ENCODE peak calls at places on chromosomes 13 and 19, in six cellular contexts. One of them, this sample, is unnamed.

GRCh38 chr13:109297628-109298027 is 488.8 kb downstream of the IRS2 start:
- DNase-seq in BE2C: no peak
- DNase-seq in fibroblast of the aortic adventitia: peak
- DNase-seq in progenitor cell of endocrine pancreas: no peak
- DNase-seq in AG09309: peak
- DNase-seq in endothelial cell: no peak
- DNase-seq in this sample: no peak

GRCh38 chr13:92769064-92769463 is 457.5 kb upstream of the GPC6 start:
- DNase-seq in BE2C: no peak
- DNase-seq in AG09309: no peak
- DNase-seq in progenitor cell of endocrine pancreas: no peak
- DNase-seq in endothelial cell: no peak
- DNase-seq in fibroblast of the aortic adventitia: peak
- DNase-seq in this sample: no peak

GRCh38 chr19:29665826-29666633 is 769 bp downstream of the PLEKHF1 start:
- DNase-seq in BE2C: no peak
- DNase-seq in fibroblast of the aortic adventitia: peak
- DNase-seq in progenitor cell of endocrine pancreas: no peak
- DNase-seq in endothelial cell: no peak
- DNase-seq in AG09309: no peak
- DNase-seq in this sample: no peak

GRCh38 chr19:12163841-12164240 is 945 bp downstream of the ZNF136 start:
- DNase-seq in BE2C: no peak
- DNase-seq in progenitor cell of endocrine pancreas: no peak
- DNase-seq in endothelial cell: no peak
- DNase-seq in fibroblast of the aortic adventitia: peak
- DNase-seq in AG09309: peak
- DNase-seq in this sample: no peak

GRCh38 chr13:37791699-37792098 is 77.9 kb downstream of the TRPC4 start:
- DNase-seq in AG09309: no peak
- DNase-seq in endothelial cell: no peak
- DNase-seq in progenitor cell of endocrine pancreas: no peak
- DNase-seq in fibroblast of the aortic adventitia: peak
- DNase-seq in BE2C: no peak
- DNase-seq in this sample: no peak

GRCh38 chr13:90016688-90017087 is 1330.8 kb upstream of the MIR17HG start:
- DNase-seq in fibroblast of the aortic adventitia: no peak
- DNase-seq in progenitor cell of endocrine pancreas: no peak
- DNase-seq in BE2C: no peak
- DNase-seq in AG09309: no peak
- DNase-seq in endothelial cell: no peak
- DNase-seq in this sample: no peak

GRCh38 chr19:29940971-29941585 is 961 bp upstream of the URI1 start:
- DNase-seq in endothelial cell: no peak
- DNase-seq in BE2C: no peak
- DNase-seq in fibroblast of the aortic adventitia: no peak
- DNase-seq in AG09309: no peak
- DNase-seq in progenitor cell of endocrine pancreas: no peak
- DNase-seq in this sample: no peak

GRCh38 chr19:6674868-6675305 is 4.9 kb upstream of the TNFSF14 start:
- DNase-seq in fibroblast of the aortic adventitia: peak
- DNase-seq in AG09309: no peak
- DNase-seq in progenitor cell of endocrine pancreas: no peak
- DNase-seq in BE2C: no peak
- DNase-seq in endothelial cell: no peak
- DNase-seq in this sample: peak

GRCh38 chr13:42992585-42993122 is 613 bp upstream of the EPSTI1 start:
- DNase-seq in BE2C: no peak
- DNase-seq in AG09309: no peak
- DNase-seq in progenitor cell of endocrine pancreas: no peak
- DNase-seq in fibroblast of the aortic adventitia: no peak
- DNase-seq in endothelial cell: no peak
- DNase-seq in this sample: no peak

GRCh38 chr19:11435833-11436313 is 438 bp downstream of the PRKCSH start:
- DNase-seq in endothelial cell: peak
- DNase-seq in BE2C: no peak
- DNase-seq in AG09309: no peak
- DNase-seq in progenitor cell of endocrine pancreas: no peak
- DNase-seq in fibroblast of the aortic adventitia: no peak
- DNase-seq in this sample: no peak

GRCh38 chr19:53394522-53394973 is 401 bp upstream of the ZNF765 start:
- DNase-seq in AG09309: no peak
- DNase-seq in progenitor cell of endocrine pancreas: peak
- DNase-seq in BE2C: peak
- DNase-seq in endothelial cell: peak
- DNase-seq in fibroblast of the aortic adventitia: no peak
- DNase-seq in this sample: no peak

GRCh38 chr19:39448271-39448670 is 2.9 kb downstream of the SUPT5H start:
- DNase-seq in BE2C: no peak
- DNase-seq in progenitor cell of endocrine pancreas: no peak
- DNase-seq in AG09309: no peak
- DNase-seq in endothelial cell: no peak
- DNase-seq in fibroblast of the aortic adventitia: no peak
- DNase-seq in this sample: no peak

GRCh38 chr13:110600980-110601379 is 14.4 kb upstream of the NAXD start:
- DNase-seq in AG09309: no peak
- DNase-seq in fibroblast of the aortic adventitia: no peak
- DNase-seq in BE2C: no peak
- DNase-seq in progenitor cell of endocrine pancreas: no peak
- DNase-seq in endothelial cell: no peak
- DNase-seq in this sample: no peak

GRCh38 chr13:113091891-113092775 is 13.5 kb upstream of the F7 start:
- DNase-seq in progenitor cell of endocrine pancreas: no peak
- DNase-seq in fibroblast of the aortic adventitia: no peak
- DNase-seq in AG09309: no peak
- DNase-seq in endothelial cell: no peak
- DNase-seq in BE2C: peak
- DNase-seq in this sample: no peak

GRCh38 chr13:94063096-94063495 is 416.4 kb downstream of the DCT start:
- DNase-seq in progenitor cell of endocrine pancreas: no peak
- DNase-seq in fibroblast of the aortic adventitia: peak
- DNase-seq in BE2C: no peak
- DNase-seq in endothelial cell: no peak
- DNase-seq in AG09309: no peak
- DNase-seq in this sample: no peak

GRCh38 chr19:12782424-12783225 is 7.3 kb upstream of the HOOK2 start:
- DNase-seq in BE2C: peak
- DNase-seq in progenitor cell of endocrine pancreas: no peak
- DNase-seq in fibroblast of the aortic adventitia: peak
- DNase-seq in endothelial cell: peak
- DNase-seq in AG09309: no peak
- DNase-seq in this sample: peak

GRCh38 chr19:10812902-10813404 is 23.1 kb downstream of the TMED1 start:
- DNase-seq in endothelial cell: no peak
- DNase-seq in fibroblast of the aortic adventitia: peak
- DNase-seq in AG09309: peak
- DNase-seq in progenitor cell of endocrine pancreas: no peak
- DNase-seq in BE2C: no peak
- DNase-seq in this sample: no peak

GRCh38 chr13:26987614-26988013 is 184.0 kb downstream of the USP12 start:
- DNase-seq in progenitor cell of endocrine pancreas: no peak
- DNase-seq in fibroblast of the aortic adventitia: no peak
- DNase-seq in endothelial cell: no peak
- DNase-seq in BE2C: no peak
- DNase-seq in AG09309: no peak
- DNase-seq in this sample: no peak

GRCh38 chr13:38868870-38869269 is 121.8 kb downstream of the STOML3 start:
- DNase-seq in endothelial cell: no peak
- DNase-seq in BE2C: no peak
- DNase-seq in AG09309: no peak
- DNase-seq in fibroblast of the aortic adventitia: no peak
- DNase-seq in progenitor cell of endocrine pancreas: peak
- DNase-seq in this sample: no peak

GRCh38 chr19:39307233-39307821 is 11.1 kb downstream of the IFNL1 start:
- DNase-seq in endothelial cell: no peak
- DNase-seq in AG09309: no peak
- DNase-seq in fibroblast of the aortic adventitia: no peak
- DNase-seq in BE2C: no peak
- DNase-seq in progenitor cell of endocrine pancreas: peak
- DNase-seq in this sample: no peak

GRCh38 chr13:40578055-40578454 is 88.4 kb downstream of the FOXO1 start:
- DNase-seq in endothelial cell: no peak
- DNase-seq in BE2C: no peak
- DNase-seq in progenitor cell of endocrine pancreas: no peak
- DNase-seq in fibroblast of the aortic adventitia: no peak
- DNase-seq in AG09309: no peak
- DNase-seq in this sample: no peak

GRCh38 chr13:80256352-80256932 is 84.5 kb downstream of the SPRY2 start:
- DNase-seq in endothelial cell: no peak
- DNase-seq in fibroblast of the aortic adventitia: no peak
- DNase-seq in BE2C: no peak
- DNase-seq in progenitor cell of endocrine pancreas: no peak
- DNase-seq in AG09309: no peak
- DNase-seq in this sample: no peak

GRCh38 chr13:64488731-64489130 is 2741.4 kb downstream of the PCDH9 start:
- DNase-seq in progenitor cell of endocrine pancreas: no peak
- DNase-seq in endothelial cell: no peak
- DNase-seq in BE2C: no peak
- DNase-seq in fibroblast of the aortic adventitia: no peak
- DNase-seq in AG09309: no peak
- DNase-seq in this sample: no peak

DNA sequence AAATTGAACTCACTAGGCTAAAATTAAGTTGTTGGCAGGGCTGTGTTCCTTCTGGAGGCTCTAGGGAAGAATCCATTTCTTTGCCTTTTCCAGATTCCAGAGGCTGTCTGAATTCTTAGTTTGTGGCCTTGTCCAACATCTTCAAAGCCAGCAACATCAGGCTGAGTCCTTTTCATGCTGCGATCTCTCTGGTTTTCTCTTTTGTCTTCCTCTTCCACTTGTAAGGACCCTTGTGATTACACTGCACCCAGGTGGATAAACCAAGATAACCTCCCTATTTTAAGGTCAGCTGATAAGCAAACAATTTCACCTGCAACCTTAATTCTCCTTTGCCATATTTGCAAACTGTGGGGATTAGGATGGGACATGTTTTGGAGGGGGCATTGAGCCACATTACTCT is 11.5 kb downstream of the UTP14C start:
- DNase-seq in fibroblast of the aortic adventitia: no peak
- DNase-seq in endothelial cell: no peak
- DNase-seq in progenitor cell of endocrine pancreas: no peak
- DNase-seq in AG09309: no peak
- DNase-seq in BE2C: no peak
- DNase-seq in this sample: no peak
- TF ChIP-seq CTCF in fibroblast of the aortic adventitia: no peak
- TF ChIP-seq CTCF in endothelial cell: no peak
- TF ChIP-seq CTCF in progenitor cell of endocrine pancreas: no peak
- TF ChIP-seq CTCF in AG09309: no peak
- TF ChIP-seq CTCF in BE2C: no peak
- TF ChIP-seq CTCF in this sample: no peak

DNA sequence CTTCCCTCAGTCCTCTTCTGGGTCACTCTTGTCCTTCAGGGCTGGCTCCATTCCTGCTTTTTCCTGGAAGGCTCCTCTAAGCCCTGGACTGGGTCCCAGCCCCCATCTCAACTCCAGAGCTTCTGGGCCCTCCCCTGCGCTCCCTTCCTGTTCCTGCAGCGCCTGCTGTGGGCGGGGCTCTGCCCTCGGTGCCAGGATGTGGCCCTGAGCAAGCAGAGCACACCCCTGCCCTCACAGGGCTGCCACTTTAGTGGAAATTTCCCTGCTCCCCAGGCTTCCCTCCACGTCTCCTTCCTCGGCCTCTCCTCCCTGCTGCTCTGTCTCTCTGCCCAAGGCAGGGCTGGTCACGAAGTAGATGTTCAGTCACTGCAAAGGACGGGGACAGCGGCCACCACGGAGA is 28.8 kb downstream of the DPF1 start:
- DNase-seq in BE2C: no peak
- DNase-seq in AG09309: no peak
- DNase-seq in progenitor cell of endocrine pancreas: no peak
- DNase-seq in endothelial cell: no peak
- DNase-seq in fibroblast of the aortic adventitia: no peak
- DNase-seq in this sample: no peak
- TF ChIP-seq CTCF in BE2C: no peak
- TF ChIP-seq CTCF in AG09309: no peak
- TF ChIP-seq CTCF in progenitor cell of endocrine pancreas: no peak
- TF ChIP-seq CTCF in endothelial cell: no peak
- TF ChIP-seq CTCF in fibroblast of the aortic adventitia: no peak
- TF ChIP-seq CTCF in this sample: no peak

GRCh38 chr19:34711890-34712289 is 22.2 kb upstream of the ZNF181 start:
- DNase-seq in fibroblast of the aortic adventitia: no peak
- DNase-seq in AG09309: no peak
- DNase-seq in BE2C: no peak
- DNase-seq in endothelial cell: no peak
- DNase-seq in progenitor cell of endocrine pancreas: no peak
- DNase-seq in this sample: no peak

GRCh38 chr19:34707661-34708060 is 26.4 kb upstream of the ZNF181 start:
- DNase-seq in endothelial cell: no peak
- DNase-seq in fibroblast of the aortic adventitia: no peak
- DNase-seq in AG09309: no peak
- DNase-seq in progenitor cell of endocrine pancreas: no peak
- DNase-seq in BE2C: no peak
- DNase-seq in this sample: no peak

GRCh38 chr19:34715357-34715756 is 18.7 kb upstream of the ZNF181 start:
- DNase-seq in BE2C: no peak
- DNase-seq in progenitor cell of endocrine pancreas: no peak
- DNase-seq in AG09309: no peak
- DNase-seq in endothelial cell: no peak
- DNase-seq in fibroblast of the aortic adventitia: no peak
- DNase-seq in this sample: no peak

GRCh38 chr19:34713262-34713637 is 20.8 kb upstream of the ZNF181 start:
- DNase-seq in endothelial cell: no peak
- DNase-seq in fibroblast of the aortic adventitia: no peak
- DNase-seq in BE2C: no peak
- DNase-seq in AG09309: no peak
- DNase-seq in progenitor cell of endocrine pancreas: no peak
- DNase-seq in this sample: no peak

GRCh38 chr19:34712606-34713261 is 21.3 kb upstream of the ZNF181 start:
- DNase-seq in fibroblast of the aortic adventitia: peak
- DNase-seq in endothelial cell: peak
- DNase-seq in AG09309: peak
- DNase-seq in BE2C: peak
- DNase-seq in progenitor cell of endocrine pancreas: no peak
- DNase-seq in this sample: peak
- TF ChIP-seq CTCF in fibroblast of the aortic adventitia: peak
- TF ChIP-seq CTCF in endothelial cell: peak
- TF ChIP-seq CTCF in AG09309: peak
- TF ChIP-seq CTCF in BE2C: peak
- TF ChIP-seq CTCF in progenitor cell of endocrine pancreas: peak
- TF ChIP-seq CTCF in this sample: peak

DNA sequence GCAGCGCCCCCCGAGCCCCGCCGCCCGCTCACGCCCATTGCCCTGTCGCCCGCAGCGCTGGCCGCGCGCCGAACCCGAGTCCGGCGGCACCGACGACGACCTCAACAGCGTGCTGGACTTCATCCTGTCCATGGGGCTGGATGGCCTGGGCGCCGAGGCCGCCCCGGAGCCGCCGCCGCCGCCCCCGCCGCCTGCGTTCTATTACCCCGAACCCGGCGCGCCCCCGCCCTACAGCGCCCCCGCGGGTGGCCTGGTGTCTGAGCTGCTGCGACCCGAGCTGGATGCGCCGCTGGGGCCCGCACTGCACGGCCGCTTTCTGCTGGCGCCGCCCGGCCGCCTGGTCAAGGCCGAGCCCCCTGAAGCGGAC is 518 bp downstream of the KLF2 start:
- DNase-seq in fibroblast of the aortic adventitia: no peak
- DNase-seq in endothelial cell: peak
- DNase-seq in AG09309: no peak
- DNase-seq in progenitor cell of endocrine pancreas: peak
- DNase-seq in BE2C: peak
- DNase-seq in this sample: peak
- TF ChIP-seq CTCF in fibroblast of the aortic adventitia: no peak
- TF ChIP-seq CTCF in endothelial cell: no peak
- TF ChIP-seq CTCF in AG09309: no peak
- TF ChIP-seq CTCF in progenitor cell of endocrine pancreas: peak
- TF ChIP-seq CTCF in BE2C: no peak
- TF ChIP-seq CTCF in this sample: peak

This sample was measured in neural crest cell.